ENCODE peak calls at places on chromosomes 12 and 14, in nine cellular contexts. P is activated CD4-positive, alpha-beta T cell treated with anti-CD3 and anti-CD28 coated beads for 24 hours; W is anterior cingulate cortex; J is HT-29; R is dorsolateral prefrontal cortex; L is effector CD4-positive, alpha-beta T cell; E is GM04503; V is heart right ventricle; C is activated B cell treated with CpG ODN at 0.5 μM for 24 hours. D is an unnamed sample.
A peak's percentile ranks its signal among the peaks of the same experiment; 100 is the strongest.

GRCh38 chr12:132445884-132446471 is 44.0 kb upstream of the FBRSL1 start:
- DNase-seq in W (peak; percentile 34), P (peak; percentile 31), E (peak; percentile 5), C (no peak), J (peak; percentile 94), R (no peak), L (peak; percentile 81), V (peak; percentile 28), D (no peak)

GRCh38 chr12:10160659-10161386 is 11.1 kb downstream of the OLR1 start:
- DNase-seq in P (no peak), R (no peak), E (no peak), V (no peak), L (no peak), W (no peak), J (no peak), C (no peak), D (no peak)

GRCh38 chr12:51171884-51172514 is 936 bp downstream of the TFCP2 start:
- DNase-seq in L (no peak), R (no peak), E (peak; percentile 8), C (peak; percentile 17), W (no peak), V (no peak), P (no peak), J (peak; percentile 61), D (no peak)

GRCh38 chr12:52063986-52064649 is 5.7 kb upstream of the ATG101 start:
- DNase-seq in J (no peak), E (no peak), P (no peak), C (no peak), W (no peak), R (no peak), V (peak; percentile 77), L (no peak), D (no peak)

GRCh38 chr12:12008931-12009611 is 61.7 kb upstream of the BCL2L14 start:
- DNase-seq in L (peak; percentile 48), R (no peak), J (peak; percentile 58), C (no peak), V (no peak), E (no peak), P (peak; percentile 43), W (no peak), D (no peak)

GRCh38 chr12:2892246-2892645 is 1.6 kb downstream of the TULP3 start:
- DNase-seq in L (no peak), E (no peak), W (no peak), C (no peak), P (no peak), J (no peak), R (no peak), V (no peak), D (no peak)

GRCh38 chr12:113244015-113244983 is 23.0 kb downstream of the TPCN1 start:
- DNase-seq in J (peak; percentile 64), V (peak; percentile 72), W (peak; percentile 73), E (no peak), R (peak; percentile 67), L (no peak), P (no peak), C (no peak), D (no peak)

GRCh38 chr12:95117178-95117599 is 43.8 kb upstream of the NR2C1 start:
- DNase-seq in P (peak; percentile 49), C (no peak), L (peak; percentile 64), W (no peak), J (peak; percentile 94), R (no peak), V (peak; percentile 81), E (no peak), D (peak; percentile 45)

GRCh38 chr14:55274144-55274543 is 2.9 kb downstream of the FBXO34 start:
- DNase-seq in V (no peak), L (no peak), C (no peak), R (no peak), P (no peak), J (no peak), E (no peak), W (no peak), D (no peak)

GRCh38 chr12:23204933-23205778 is 580.2 kb downstream of the ETNK1 start:
- DNase-seq in V (peak; percentile 28), R (no peak), J (peak; percentile 70), C (no peak), L (peak; percentile 4), P (no peak), E (peak; percentile 4), W (no peak), D (no peak)